ENCODE peak calls at places on chromosomes 1 and 21, in seven cellular contexts. One of them, this sample, is unnamed. For H3K4me1, the result is how much of the 10 kb centered on the place peaks cover.

GRCh38 chr1:24600551-24600950 is 42.6 kb upstream of the SRRM1 start:
- DNase-seq in ovary: no peak
- DNase-seq in K562: no peak
- DNase-seq in stomach: no peak
- DNase-seq in A549: no peak
- DNase-seq in SK-N-SH: peak
- DNase-seq in sigmoid colon: no peak
- DNase-seq in this sample: no peak

GRCh38 chr1:18972531-18972930 is 16.1 kb upstream of the IFFO2 start:
- DNase-seq in ovary: no peak
- DNase-seq in K562: no peak
- DNase-seq in stomach: no peak
- DNase-seq in A549: peak
- DNase-seq in SK-N-SH: no peak
- DNase-seq in sigmoid colon: peak
- DNase-seq in this sample: peak

GRCh38 chr1:196464545-196464944 is 143.7 kb downstream of the KCNT2 start:
- DNase-seq in ovary: no peak
- DNase-seq in K562: no peak
- DNase-seq in stomach: no peak
- DNase-seq in A549: no peak
- DNase-seq in SK-N-SH: no peak
- DNase-seq in sigmoid colon: no peak
- DNase-seq in this sample: no peak

GRCh38 chr1:26410706-26411623 is at the start of gene LIN28A:
- DNase-seq in ovary: no peak
- DNase-seq in K562: no peak
- DNase-seq in stomach: no peak
- DNase-seq in A549: no peak
- DNase-seq in SK-N-SH: no peak
- DNase-seq in sigmoid colon: no peak
- DNase-seq in this sample: no peak

GRCh38 chr1:40530735-40531380 is 579 bp upstream of the ZNF684 start:
- DNase-seq in ovary: no peak
- DNase-seq in K562: no peak
- DNase-seq in stomach: no peak
- DNase-seq in A549: peak
- DNase-seq in SK-N-SH: peak
- DNase-seq in sigmoid colon: no peak
- DNase-seq in this sample: no peak

GRCh38 chr1:184118051-184118450 is 66.5 kb downstream of the TSEN15 start:
- DNase-seq in ovary: no peak
- DNase-seq in K562: no peak
- DNase-seq in stomach: no peak
- DNase-seq in A549: peak
- DNase-seq in SK-N-SH: no peak
- DNase-seq in sigmoid colon: no peak
- DNase-seq in this sample: no peak

GRCh38 chr1:108819878-108820277 is 37.0 kb downstream of the AKNAD1 start:
- DNase-seq in ovary: no peak
- DNase-seq in K562: no peak
- DNase-seq in stomach: no peak
- DNase-seq in A549: no peak
- DNase-seq in SK-N-SH: no peak
- DNase-seq in sigmoid colon: no peak
- DNase-seq in this sample: peak

GRCh38 chr1:155128469-155128754 is 736 bp downstream of the EFNA1 start:
- DNase-seq in ovary: no peak
- DNase-seq in K562: no peak
- DNase-seq in stomach: no peak
- DNase-seq in A549: no peak
- DNase-seq in SK-N-SH: no peak
- DNase-seq in sigmoid colon: no peak
- DNase-seq in this sample: no peak

GRCh38 chr1:109312978-109313775 is 6.4 kb upstream of the MYBPHL start:
- DNase-seq in ovary: no peak
- DNase-seq in K562: no peak
- DNase-seq in stomach: no peak
- DNase-seq in A549: no peak
- DNase-seq in SK-N-SH: peak
- DNase-seq in sigmoid colon: peak
- DNase-seq in this sample: no peak

GRCh38 chr1:58430355-58431335 is 115.9 kb downstream of the OMA1 start:
- DNase-seq in ovary: no peak
- DNase-seq in K562: no peak
- DNase-seq in stomach: no peak
- DNase-seq in A549: no peak
- DNase-seq in SK-N-SH: no peak
- DNase-seq in sigmoid colon: no peak
- DNase-seq in this sample: no peak

GRCh38 chr1:230399321-230400006 is 26.7 kb downstream of the PGBD5 start:
- DNase-seq in ovary: no peak
- DNase-seq in K562: no peak
- DNase-seq in stomach: no peak
- DNase-seq in A549: no peak
- DNase-seq in SK-N-SH: no peak
- DNase-seq in sigmoid colon: no peak
- DNase-seq in this sample: no peak

GRCh38 chr1:161502181-161502580 is 3.1 kb upstream of the FCGR2A start:
- DNase-seq in ovary: no peak
- DNase-seq in K562: no peak
- DNase-seq in stomach: no peak
- DNase-seq in A549: no peak
- DNase-seq in SK-N-SH: no peak
- DNase-seq in sigmoid colon: no peak
- DNase-seq in this sample: no peak

GRCh38 chr21:43929217-43929971 is 64.4 kb downstream of the AGPAT3 start:
- DNase-seq in ovary: no peak
- DNase-seq in K562: no peak
- DNase-seq in stomach: peak
- DNase-seq in A549: no peak
- DNase-seq in SK-N-SH: no peak
- DNase-seq in sigmoid colon: no peak
- DNase-seq in this sample: no peak

GRCh38 chr1:230327892-230328284 is 98.2 kb downstream of the PGBD5 start:
- DNase-seq in ovary: no peak
- DNase-seq in K562: no peak
- DNase-seq in stomach: no peak
- DNase-seq in A549: peak
- DNase-seq in SK-N-SH: no peak
- DNase-seq in sigmoid colon: no peak
- DNase-seq in this sample: no peak

GRCh38 chr21:23977971-23978370 is 1629.3 kb downstream of the MRPL39 start:
- DNase-seq in ovary: no peak
- DNase-seq in K562: no peak
- DNase-seq in stomach: no peak
- DNase-seq in A549: no peak
- DNase-seq in SK-N-SH: no peak
- DNase-seq in sigmoid colon: no peak
- DNase-seq in this sample: no peak

GRCh38 chr1:32349211-32349708 is 13.0 kb downstream of the FAM229A start:
- DNase-seq in ovary: no peak
- DNase-seq in K562: no peak
- DNase-seq in stomach: no peak
- DNase-seq in A549: no peak
- DNase-seq in SK-N-SH: no peak
- DNase-seq in sigmoid colon: peak
- DNase-seq in this sample: no peak

GRCh38 chr1:176866011-176866410 is 298.5 kb downstream of the ASTN1 start:
- DNase-seq in ovary: no peak
- DNase-seq in K562: no peak
- DNase-seq in stomach: no peak
- DNase-seq in A549: no peak
- DNase-seq in SK-N-SH: no peak
- DNase-seq in sigmoid colon: no peak
- DNase-seq in this sample: no peak

GRCh38 chr1:205423248-205423647 is 1.4 kb upstream of the LEMD1 start:
- DNase-seq in ovary: no peak
- DNase-seq in K562: no peak
- DNase-seq in stomach: no peak
- DNase-seq in A549: no peak
- DNase-seq in SK-N-SH: no peak
- DNase-seq in sigmoid colon: no peak
- DNase-seq in this sample: no peak

GRCh38 chr1:219317762-219318353 is 144.2 kb downstream of the LYPLAL1 start:
- DNase-seq in ovary: no peak
- DNase-seq in K562: no peak
- DNase-seq in stomach: no peak
- DNase-seq in A549: peak
- DNase-seq in SK-N-SH: no peak
- DNase-seq in sigmoid colon: no peak
- DNase-seq in this sample: no peak

GRCh38 chr1:19512545-19512944 is 27.2 kb upstream of the CAPZB start:
- DNase-seq in ovary: no peak
- DNase-seq in K562: no peak
- DNase-seq in stomach: no peak
- DNase-seq in A549: no peak
- DNase-seq in SK-N-SH: no peak
- DNase-seq in sigmoid colon: no peak
- DNase-seq in this sample: no peak

GRCh38 chr1:186426118-186426517 is 34.8 kb downstream of the PDC start:
- DNase-seq in ovary: no peak
- DNase-seq in K562: no peak
- DNase-seq in stomach: no peak
- DNase-seq in A549: no peak
- DNase-seq in SK-N-SH: no peak
- DNase-seq in sigmoid colon: no peak
- DNase-seq in this sample: no peak

GRCh38 chr1:205274041-205274691 is 46.4 kb downstream of the TMCC2 start:
- DNase-seq in ovary: no peak
- DNase-seq in K562: no peak
- DNase-seq in stomach: no peak
- DNase-seq in A549: peak
- DNase-seq in SK-N-SH: no peak
- DNase-seq in sigmoid colon: no peak
- DNase-seq in this sample: no peak

GRCh38 chr1:4585216-4585615 is 69.2 kb upstream of the AJAP1 start:
- DNase-seq in ovary: no peak
- DNase-seq in K562: peak
- DNase-seq in stomach: no peak
- DNase-seq in A549: peak
- DNase-seq in SK-N-SH: peak
- DNase-seq in sigmoid colon: no peak
- DNase-seq in this sample: no peak

GRCh38 chr1:61119085-61119484 is 36.7 kb downstream of the NFIA start:
- DNase-seq in ovary: no peak
- DNase-seq in K562: no peak
- DNase-seq in stomach: no peak
- DNase-seq in A549: peak
- DNase-seq in SK-N-SH: no peak
- DNase-seq in sigmoid colon: no peak
- DNase-seq in this sample: no peak

GRCh38 chr1:61114178-61114870 is 32.0 kb downstream of the NFIA start:
- DNase-seq in ovary: no peak
- DNase-seq in K562: peak
- DNase-seq in stomach: no peak
- DNase-seq in A549: no peak
- DNase-seq in SK-N-SH: no peak
- DNase-seq in sigmoid colon: no peak
- DNase-seq in this sample: no peak

GRCh38 chr1:61115436-61115835 is 33.1 kb downstream of the NFIA start:
- DNase-seq in ovary: no peak
- DNase-seq in K562: no peak
- DNase-seq in stomach: no peak
- DNase-seq in A549: no peak
- DNase-seq in SK-N-SH: no peak
- DNase-seq in sigmoid colon: no peak
- DNase-seq in this sample: no peak

GRCh38 chr1:61117283-61117682 is 34.9 kb downstream of the NFIA start:
- DNase-seq in ovary: no peak
- DNase-seq in K562: no peak
- DNase-seq in stomach: no peak
- DNase-seq in A549: no peak
- DNase-seq in SK-N-SH: no peak
- DNase-seq in sigmoid colon: no peak
- DNase-seq in this sample: no peak

GRCh38 chr1:61116421-61116820 is 34.1 kb downstream of the NFIA start:
- DNase-seq in ovary: no peak
- DNase-seq in K562: no peak
- DNase-seq in stomach: no peak
- DNase-seq in A549: peak
- DNase-seq in SK-N-SH: no peak
- DNase-seq in sigmoid colon: no peak
- DNase-seq in this sample: no peak
- H3K4me1 ChIP-seq in ovary: under half
- H3K4me1 ChIP-seq in K562: under half
- H3K4me1 ChIP-seq in stomach: under half
- H3K4me1 ChIP-seq in A549: half or more
- H3K4me1 ChIP-seq in SK-N-SH: under half
- H3K4me1 ChIP-seq in sigmoid colon: half or more
- H3K4me1 ChIP-seq in this sample: under half

DNA sequence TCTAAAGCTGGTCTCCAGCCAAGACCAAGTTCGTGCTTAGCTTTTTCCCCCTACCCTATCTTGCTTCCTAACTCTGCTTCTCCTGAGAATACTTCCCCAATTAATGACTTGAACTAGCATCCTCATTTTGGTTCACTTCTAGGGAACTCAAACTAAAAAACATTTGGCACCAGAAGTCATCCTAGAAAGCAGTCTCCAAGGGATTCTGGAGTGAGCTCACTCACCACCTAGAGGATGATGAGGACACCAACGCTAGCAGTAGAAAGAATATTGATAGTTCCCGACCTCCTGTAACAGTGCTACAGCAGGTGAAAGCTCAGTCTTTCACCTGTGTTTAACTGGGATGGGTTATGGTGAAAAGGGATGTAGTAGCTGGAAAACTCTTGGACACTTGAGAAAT is 4.7 kb upstream of the PSMB2 start:
- DNase-seq in ovary: no peak
- DNase-seq in K562: no peak
- DNase-seq in stomach: no peak
- DNase-seq in A549: peak
- DNase-seq in SK-N-SH: no peak
- DNase-seq in sigmoid colon: no peak
- DNase-seq in this sample: no peak
- TF ChIP-seq CTCF in ovary: no peak
- TF ChIP-seq CTCF in K562: peak
- TF ChIP-seq CTCF in stomach: no peak
- TF ChIP-seq CTCF in A549: no peak
- TF ChIP-seq CTCF in SK-N-SH: peak
- TF ChIP-seq CTCF in sigmoid colon: no peak
- TF ChIP-seq CTCF in this sample: no peak

GRCh38 chr1:77487631-77488030 is 194.8 kb downstream of the ZZZ3 start:
- DNase-seq in ovary: no peak
- DNase-seq in K562: no peak
- DNase-seq in stomach: no peak
- DNase-seq in A549: no peak
- DNase-seq in SK-N-SH: no peak
- DNase-seq in sigmoid colon: no peak
- DNase-seq in this sample: no peak
- TF ChIP-seq EP300 in ovary: no peak
- TF ChIP-seq EP300 in K562: no peak
- TF ChIP-seq EP300 in stomach: no peak
- TF ChIP-seq EP300 in A549: no peak
- TF ChIP-seq EP300 in SK-N-SH: no peak
- TF ChIP-seq EP300 in sigmoid colon: no peak
- TF ChIP-seq EP300 in this sample: no peak

DNA sequence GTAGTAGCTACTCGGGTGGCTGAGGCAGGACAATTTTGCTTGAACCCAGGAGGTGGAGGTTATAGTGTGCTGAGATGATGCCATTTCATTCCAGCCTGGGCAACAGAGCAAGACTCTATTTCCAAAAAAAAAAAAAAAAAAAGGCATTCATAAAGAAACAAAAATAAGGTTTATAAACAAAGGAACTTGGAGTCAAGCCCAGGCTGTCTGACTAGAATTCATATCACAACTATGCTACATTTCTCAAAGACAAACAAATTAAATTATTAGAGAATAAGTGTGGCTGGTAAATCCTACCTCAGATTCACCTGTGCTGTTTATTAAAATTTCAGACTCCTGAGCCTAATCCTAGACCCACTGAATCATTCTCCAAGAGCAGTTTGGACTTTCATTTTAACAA is 4.2 kb downstream of the GCLM start:
- DNase-seq in ovary: no peak
- DNase-seq in K562: no peak
- DNase-seq in stomach: no peak
- DNase-seq in A549: no peak
- DNase-seq in SK-N-SH: no peak
- DNase-seq in sigmoid colon: no peak
- DNase-seq in this sample: no peak
- H3K4me1 ChIP-seq in ovary: under half
- H3K4me1 ChIP-seq in K562: under half
- H3K4me1 ChIP-seq in stomach: under half
- H3K4me1 ChIP-seq in A549: under half
- H3K4me1 ChIP-seq in SK-N-SH: under half
- H3K4me1 ChIP-seq in sigmoid colon: under half
- H3K4me1 ChIP-seq in this sample: under half